ENCODE peak calls at places on chromosomes 6 and 20, in seven cellular contexts. G is neural crest cell, L is colonic mucosa, M is Calu3, B is K562, D is tibial artery, H is cardiac fibroblast. W is an unnamed sample.

GRCh38 chr6:55825402-55826051 is 49.9 kb downstream of the BMP5 start:
- DNase-seq in G (no peak), L (no peak), M (peak), B (no peak), D (no peak), H (peak), W (no peak)

GRCh38 chr6:30263734-30264133 is 50.5 kb upstream of the TRIM26 start:
- DNase-seq in G (no peak), L (no peak), M (no peak), B (no peak), D (no peak), H (no peak), W (no peak)

GRCh38 chr20:19889011-19889953 is 127.9 kb upstream of the NAA20 start:
- DNase-seq in G (no peak), L (peak), M (no peak), B (no peak), D (peak), H (peak), W (no peak)

GRCh38 chr6:35213824-35214756 is at the start of gene SCUBE3:
- DNase-seq in G (peak), L (peak), M (peak), B (no peak), D (peak), H (peak), W (peak)

GRCh38 chr6:162377735-162378134 is 349.8 kb downstream of the PRKN start:
- DNase-seq in G (no peak), L (no peak), M (no peak), B (no peak), D (no peak), H (no peak), W (no peak)

GRCh38 chr20:33664762-33665144 is 2.0 kb upstream of the ACTL10 start:
- DNase-seq in G (no peak), L (no peak), M (no peak), B (no peak), D (no peak), H (no peak), W (no peak)

GRCh38 chr20:32167552-32167951 is 40.0 kb downstream of the PLAGL2 start:
- DNase-seq in G (no peak), L (no peak), M (no peak), B (no peak), D (peak), H (no peak), W (no peak)

GRCh38 chr20:57065646-57066045 is 200.8 kb downstream of the BMP7 start:
- DNase-seq in G (no peak), L (no peak), M (no peak), B (no peak), D (no peak), H (no peak), W (no peak)

GRCh38 chr6:132960720-132961119 is 146.4 kb downstream of the RPS12 start:
- DNase-seq in G (no peak), L (no peak), M (peak), B (no peak), D (no peak), H (peak), W (no peak)

GRCh38 chr20:41177636-41178035 is 40.3 kb downstream of the PLCG1 start:
- DNase-seq in G (no peak), L (no peak), M (peak), B (no peak), D (peak), H (peak), W (no peak)

GRCh38 chr20:38645318-38645717 is 43.7 kb downstream of the ARHGAP40 start:
- DNase-seq in G (no peak), L (no peak), M (no peak), B (no peak), D (no peak), H (no peak), W (peak)

GRCh38 chr20:10306440-10307358 is 88.1 kb downstream of the SNAP25 start:
- DNase-seq in G (no peak), L (no peak), M (no peak), B (no peak), D (no peak), H (peak), W (no peak)

GRCh38 chr20:10922941-10923340 is 249.1 kb upstream of the JAG1 start:
- DNase-seq in G (no peak), L (no peak), M (peak), B (no peak), D (no peak), H (peak), W (no peak)

GRCh38 chr6:109456710-109457595 is 1.4 kb upstream of the MICAL1 start:
- DNase-seq in G (no peak), L (peak), M (no peak), B (no peak), D (peak), H (peak), W (no peak)

GRCh38 chr6:43123691-43124314 is 47.3 kb upstream of the SRF start:
- DNase-seq in G (no peak), L (no peak), M (no peak), B (no peak), D (no peak), H (no peak), W (no peak)

DNA sequence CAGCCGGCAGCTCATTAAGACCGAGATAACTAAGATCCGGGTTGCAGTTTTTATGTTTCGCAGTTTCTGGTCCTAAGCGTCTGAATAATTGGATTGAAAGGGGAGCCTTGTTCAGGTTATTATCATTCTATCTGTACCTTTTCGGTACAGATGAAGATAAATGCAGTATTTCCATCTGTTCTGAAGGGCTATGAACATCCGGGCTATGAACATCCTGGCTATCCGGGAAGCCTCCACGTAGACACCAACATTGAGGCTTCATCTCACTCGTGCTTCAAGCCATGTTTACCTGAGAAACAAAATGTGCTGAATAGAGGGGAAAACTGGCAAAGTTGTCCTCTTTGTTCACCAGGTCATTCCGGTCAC is 399 bp upstream of the REPS1 start:
- DNase-seq in G (no peak), L (no peak), M (no peak), B (no peak), D (no peak), H (no peak), W (no peak)
- TF ChIP-seq CTCF in G (peak), L (peak), M (no peak), B (no peak), D (no peak), H (no peak), W (no peak)

DNA sequence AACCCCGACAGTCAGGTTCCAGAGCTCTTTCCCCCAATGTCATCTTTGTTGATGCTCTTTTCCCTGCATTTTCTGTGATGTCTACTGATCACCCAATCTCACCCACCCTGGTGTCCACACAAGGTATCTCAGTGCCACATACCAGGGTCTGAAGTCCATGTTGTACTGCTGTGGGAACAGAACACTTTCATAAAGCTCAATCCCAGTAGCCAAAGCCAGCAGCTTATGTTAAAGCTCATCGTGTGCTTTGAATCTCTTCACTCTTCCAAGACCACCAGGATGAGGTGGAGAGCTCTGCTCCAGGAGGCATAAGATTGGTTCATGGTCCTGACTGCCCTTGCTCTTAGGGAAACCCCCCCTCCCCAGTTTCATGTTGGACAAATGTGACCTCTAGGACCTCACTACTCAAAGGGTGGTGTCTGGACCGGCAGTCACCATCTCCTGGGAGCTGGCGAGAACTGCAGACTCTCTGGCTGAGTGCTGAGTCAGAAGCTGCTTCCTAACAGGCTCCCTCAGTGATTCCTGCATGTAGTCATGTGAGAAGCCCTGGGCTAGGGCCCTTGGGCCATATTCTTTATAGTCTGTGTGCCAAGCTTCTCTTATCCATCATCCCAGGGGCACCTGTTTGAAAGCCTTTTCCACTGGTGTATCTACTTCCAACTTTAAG is 13.4 kb upstream of the CPNE5 start:
- DNase-seq in G (no peak), L (no peak), M (no peak), B (no peak), D (no peak), H (peak), W (no peak)
- TF ChIP-seq CTCF in G (no peak), L (no peak), M (no peak), B (no peak), D (no peak), H (peak), W (no peak)

GRCh38 chr20:8361008-8361652 is 229.1 kb downstream of the PLCB1 start:
- DNase-seq in G (no peak), L (no peak), M (no peak), B (no peak), D (no peak), H (peak), W (no peak)
- TF ChIP-seq CTCF in G (no peak), L (no peak), M (no peak), B (no peak), D (no peak), H (peak), W (no peak)

DNA sequence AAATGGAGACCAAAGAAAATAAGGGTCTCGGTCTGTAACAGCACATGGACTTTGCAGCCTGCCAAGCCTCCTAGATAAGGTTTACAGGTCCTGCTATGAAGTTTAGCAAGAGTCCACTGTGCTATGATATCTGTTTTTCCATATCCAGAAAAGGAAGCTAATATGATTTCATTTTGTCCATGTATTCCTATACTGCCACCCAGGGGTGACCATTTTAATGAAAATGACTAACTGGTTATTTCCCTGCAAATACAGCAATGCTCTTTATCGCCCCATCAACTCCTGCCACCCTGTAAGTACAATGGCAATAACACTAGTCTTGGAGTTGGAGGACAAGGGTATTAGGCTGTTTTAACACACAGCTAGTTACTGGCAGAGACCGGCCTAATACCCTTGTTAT is 115.2 kb upstream of the GLP1R start:
- DNase-seq in G (no peak), L (no peak), M (peak), B (peak), D (no peak), H (peak), W (peak)
- TF ChIP-seq CTCF in G (peak), L (no peak), M (peak), B (peak), D (no peak), H (peak), W (no peak)

W was measured in GM20000.